ENCODE peak calls at places on chromosomes 6 and 20, in ten cellular contexts. N, Z, E, M, R, L, P, S, G and Q are unnamed samples.

GRCh38 chr6:147530132-147531060 is 21.9 kb downstream of the SAMD5 start:
- DNase-seq in E (no peak), N (no peak), L (no peak), G (no peak), Z (no peak), P (peak), R (no peak), M (no peak), S (no peak), Q (no peak)

GRCh38 chr6:166900956-166901607 is 55.3 kb downstream of the RNASET2 start:
- DNase-seq in G (no peak), E (no peak), P (no peak), M (no peak), R (no peak), N (no peak), Z (no peak), S (no peak), L (no peak), Q (no peak)

GRCh38 chr20:17936791-17937687 is 31.6 kb downstream of the SNX5 start:
- DNase-seq in P (no peak), L (peak), Z (no peak), S (no peak), G (no peak), E (peak), N (peak), M (no peak), R (peak), Q (no peak)

GRCh38 chr20:676967-677366 is 1.4 kb upstream of the SCRT2 start:
- DNase-seq in S (no peak), G (no peak), N (no peak), P (no peak), Z (no peak), L (no peak), E (no peak), R (no peak), M (no peak), Q (no peak)

GRCh38 chr6:7615611-7616383 is 25.8 kb downstream of the SNRNP48 start:
- DNase-seq in Z (no peak), M (no peak), G (peak), L (peak), R (no peak), E (peak), S (no peak), P (peak), N (peak), Q (peak)

GRCh38 chr6:30265166-30265565 is 52.0 kb upstream of the TRIM26 start:
- DNase-seq in Z (no peak), L (no peak), G (no peak), M (no peak), E (no peak), P (no peak), R (no peak), S (no peak), N (no peak), Q (no peak)

GRCh38 chr6:149566372-149567193 is at the start of gene GINM1:
- DNase-seq in E (peak), Z (peak), S (peak), N (no peak), G (peak), M (peak), P (peak), L (peak), R (peak), Q (no peak)

GRCh38 chr6:116631379-116631990 is 15.2 kb downstream of the RSPH4A start:
- DNase-seq in L (no peak), M (no peak), G (no peak), Z (no peak), R (no peak), N (no peak), S (no peak), E (no peak), P (no peak), Q (no peak)